ENCODE peak calls at places on chromosomes 5 and 9, in five cellular contexts. P is stimulated activated CD4-positive, alpha-beta T cell treated with anti-CD3 and anti-CD28 coated beads, Interleukin-1b, Interleukin-23, amount 100 ng/mL, for 24 hours; L is activated CD8-positive, alpha-beta memory T cell treated with anti-CD3 and anti-CD28 coated beads for 24 hours; E is T-helper 2 cell; R is activated CD8-positive, alpha-beta T cell treated with anti-CD3 and anti-CD28 coated beads, Interleukin-2, amount 10 ng/mL, durations not matched to agents 7 days and 5 days. Z is an unnamed sample.

GRCh38 chr5:173575985-173576384 is 40.5 kb downstream of the BOD1 start:
- DNase-seq in P (no peak), E (no peak), R (no peak), L (no peak), Z (no peak)

GRCh38 chr5:10474521-10475075 is 32.9 kb downstream of the ROPN1L start:
- DNase-seq in E (no peak), L (no peak), P (no peak), R (no peak), Z (no peak)

GRCh38 chr5:129271309-129271708 is 176.8 kb downstream of the ISOC1 start:
- DNase-seq in E (peak), P (no peak), R (no peak), L (no peak), Z (no peak)

GRCh38 chr5:146427619-146427997 is 19.5 kb upstream of the TCERG1 start:
- DNase-seq in R (no peak), P (no peak), L (no peak), E (no peak), Z (no peak)

GRCh38 chr9:87080512-87081225 is 133.4 kb upstream of the GAS1 start:
- DNase-seq in E (no peak), P (no peak), R (no peak), L (no peak), Z (no peak)

GRCh38 chr9:85541876-85542275 is 199.9 kb downstream of the AGTPBP1 start:
- DNase-seq in R (no peak), E (no peak), P (no peak), L (no peak), Z (no peak)

GRCh38 chr9:133527444-133527920 is 2.7 kb upstream of the MYMK start:
- DNase-seq in P (no peak), R (no peak), L (no peak), E (no peak), Z (no peak)

GRCh38 chr5:134252671-134253070 is 26.8 kb upstream of the PPP2CA start:
- DNase-seq in E (no peak), P (no peak), L (no peak), R (no peak), Z (no peak)

GRCh38 chr9:136020206-136020605 is 59.0 kb upstream of the UBAC1 start:
- DNase-seq in P (no peak), L (no peak), R (no peak), E (no peak), Z (no peak)

GRCh38 chr9:133864011-133864410 is 125.9 kb upstream of the SARDH start:
- DNase-seq in E (no peak), R (no peak), L (no peak), P (no peak), Z (no peak)

GRCh38 chr5:14779975-14780374 is 91.6 kb downstream of the ANKH start:
- DNase-seq in E (no peak), P (no peak), R (no peak), L (no peak), Z (no peak)

GRCh38 chr9:114889802-114890224 is 40.6 kb downstream of the TNFSF8 start:
- DNase-seq in R (peak), E (peak), L (no peak), P (no peak), Z (no peak)

GRCh38 chr5:26326153-26326759 is 712.1 kb downstream of the CDH9 start:
- DNase-seq in L (no peak), E (no peak), R (no peak), P (no peak), Z (no peak)

GRCh38 chr5:106288977-106289376 is 1381.8 kb downstream of the EFNA5 start:
- DNase-seq in P (no peak), E (no peak), R (no peak), L (no peak), Z (no peak)

GRCh38 chr9:75086443-75087278 is 1.3 kb downstream of the NMRK1 start:
- DNase-seq in R (no peak), P (no peak), L (no peak), E (peak), Z (no peak)

GRCh38 chr9:133583586-133583985 is 25.6 kb downstream of the FAM163B start:
- DNase-seq in E (no peak), L (no peak), P (no peak), R (no peak), Z (no peak)

GRCh38 chr5:168270446-168270845 is 21.0 kb upstream of the WWC1 start:
- DNase-seq in L (no peak), E (no peak), P (no peak), R (no peak), Z (no peak)

GRCh38 chr9:100515578-100516494 is 42.9 kb downstream of the TMEFF1 start:
- DNase-seq in L (no peak), E (no peak), R (no peak), P (no peak), Z (no peak)

GRCh38 chr9:99299214-99300102 is 77.4 kb downstream of the SEC61B start:
- DNase-seq in E (peak), P (no peak), L (no peak), R (no peak), Z (no peak)

GRCh38 chr5:172412724-172413260 is 41.5 kb downstream of the SH3PXD2B start:
- DNase-seq in P (peak), L (no peak), R (no peak), E (no peak), Z (no peak)

GRCh38 chr5:107519900-107520354 is 150.8 kb downstream of the EFNA5 start:
- DNase-seq in E (no peak), R (no peak), P (no peak), L (no peak), Z (no peak)

GRCh38 chr9:28810375-28811075 is 1237.2 kb upstream of the C9orf72 start:
- DNase-seq in E (no peak), L (no peak), P (no peak), R (no peak), Z (no peak)

GRCh38 chr5:50767588-50767987 is 101.2 kb downstream of the PARP8 start:
- DNase-seq in E (peak), R (no peak), P (no peak), L (no peak), Z (no peak)

GRCh38 chr5:176675676-176676360 is 28.5 kb downstream of the TSPAN17 start:
- DNase-seq in L (no peak), R (no peak), P (no peak), E (no peak), Z (no peak)

GRCh38 chr9:79325501-79325900 is 246.3 kb upstream of the TLE4 start:
- DNase-seq in L (no peak), R (no peak), E (no peak), P (no peak), Z (no peak)

GRCh38 chr9:82613516-82613915 is 449.4 kb downstream of the RASEF start:
- DNase-seq in E (no peak), R (no peak), P (no peak), L (no peak), Z (no peak)

GRCh38 chr9:134333234-134333873 is 7.1 kb downstream of the RXRA start:
- DNase-seq in E (no peak), R (no peak), L (no peak), P (no peak), Z (no peak)

GRCh38 chr5:164959761-164960160 is 1454.3 kb downstream of the MAT2B start:
- DNase-seq in E (no peak), P (no peak), L (no peak), R (no peak), Z (no peak)

GRCh38 chr5:36683821-36684434 is 77.5 kb downstream of the SLC1A3 start:
- DNase-seq in L (no peak), E (no peak), R (no peak), P (no peak), Z (no peak)

GRCh38 chr5:23820764-23821471 is 313.5 kb downstream of the PRDM9 start:
- DNase-seq in R (no peak), P (no peak), L (no peak), E (no peak), Z (no peak)

GRCh38 chr9:95025213-95026170 is 292.0 kb downstream of the FANCC start:
- DNase-seq in P (no peak), L (no peak), E (no peak), R (no peak), Z (no peak)

GRCh38 chr5:98109561-98110006 is 663.9 kb upstream of the RGMB start:
- DNase-seq in E (no peak), P (no peak), L (no peak), R (no peak), Z (no peak)

GRCh38 chr9:32423371-32423770 is 38.9 kb downstream of the ACO1 start:
- DNase-seq in L (no peak), E (no peak), R (no peak), P (no peak), Z (no peak)